ENCODE peak calls at places on chromosomes 6 and 20, in seven cellular contexts. M is astrocyte; B is GM12878; Q is PC-9; U is fibroblast of mammary gland; T is kidney; R is CD4-positive, alpha-beta T cell. W is an unnamed sample.

GRCh38 chr20:10584319-10584812 is 89.4 kb downstream of the JAG1 start:
- DNase-seq in M (no peak), B (no peak), Q (no peak), U (no peak), T (no peak), R (no peak), W (no peak)

GRCh38 chr6:40409143-40409542 is 178.0 kb downstream of the LRFN2 start:
- DNase-seq in M (no peak), B (no peak), Q (no peak), U (no peak), T (no peak), R (no peak), W (no peak)

GRCh38 chr6:70633870-70634269 is 33.8 kb upstream of the SMAP1 start:
- DNase-seq in M (no peak), B (no peak), Q (no peak), U (no peak), T (no peak), R (no peak), W (no peak)

GRCh38 chr20:57444394-57445048 is 53.3 kb downstream of the RBM38 start:
- DNase-seq in M (no peak), B (no peak), Q (no peak), U (no peak), T (no peak), R (no peak), W (no peak)

GRCh38 chr20:32437391-32438074 is 79.4 kb downstream of the ASXL1 start:
- DNase-seq in M (no peak), B (no peak), Q (no peak), U (no peak), T (no peak), R (no peak), W (no peak)

GRCh38 chr6:54107470-54107869 is 3.8 kb upstream of the MLIP start:
- DNase-seq in M (no peak), B (no peak), Q (no peak), U (no peak), T (no peak), R (no peak), W (no peak)

GRCh38 chr20:25629816-25630499 is 6.1 kb upstream of the NANP start:
- DNase-seq in M (peak; percentile 6), B (no peak), Q (no peak), U (no peak), T (no peak), R (no peak), W (no peak)

GRCh38 chr20:10739575-10739974 is 65.8 kb upstream of the JAG1 start:
- DNase-seq in M (no peak), B (no peak), Q (no peak), U (no peak), T (no peak), R (no peak), W (no peak)

GRCh38 chr6:112478036-112478435 is 130.9 kb downstream of the RFPL4B start:
- DNase-seq in M (no peak), B (no peak), Q (no peak), U (no peak), T (no peak), R (no peak), W (no peak)

GRCh38 chr6:34531580-34532201 is 24.4 kb downstream of the SPDEF start:
- DNase-seq in M (peak; percentile 77), B (peak; percentile 17), Q (no peak), U (peak; percentile 79), T (peak; percentile 91), R (no peak), W (no peak)

GRCh38 chr6:125066964-125067363 is 86.6 kb upstream of the TPD52L1 start:
- DNase-seq in M (peak; percentile 87), B (no peak), Q (peak; percentile 62), U (peak; percentile 39), T (no peak), R (no peak), W (no peak)

GRCh38 chr6:44918893-44919292 is 409.2 kb upstream of the RUNX2 start:
- DNase-seq in M (peak; percentile 19), B (no peak), Q (no peak), U (no peak), T (no peak), R (no peak), W (no peak)

GRCh38 chr6:89989742-89990141 is 95.5 kb downstream of the GJA10 start:
- DNase-seq in M (peak; percentile 97), B (no peak), Q (no peak), U (peak; percentile 66), T (no peak), R (no peak), W (no peak)

GRCh38 chr6:104789770-104790190 is 69.9 kb downstream of the HACE1 start:
- DNase-seq in M (peak; percentile 69), B (no peak), Q (peak; percentile 50), U (peak; percentile 46), T (no peak), R (no peak), W (no peak)

GRCh38 chr6:72820906-72821305 is 199.0 kb downstream of the KCNQ5 start:
- DNase-seq in M (no peak), B (no peak), Q (no peak), U (no peak), T (no peak), R (no peak), W (no peak)

GRCh38 chr6:136740050-136740974 is 52.0 kb downstream of the MAP3K5 start:
- DNase-seq in M (no peak), B (no peak), Q (no peak), U (no peak), T (no peak), R (no peak), W (no peak)

GRCh38 chr6:2162089-2162465 is 83.3 kb downstream of the GMDS start:
- DNase-seq in M (no peak), B (no peak), Q (peak; percentile 69), U (no peak), T (no peak), R (no peak), W (no peak)

GRCh38 chr20:20036756-20037155 is 15.5 kb downstream of the CRNKL1 start:
- DNase-seq in M (no peak), B (no peak), Q (no peak), U (no peak), T (no peak), R (no peak), W (no peak)

GRCh38 chr20:23046431-23046830 is 3.0 kb downstream of the THBD start:
- DNase-seq in M (no peak), B (no peak), Q (peak; percentile 68), U (no peak), T (no peak), R (no peak), W (no peak)

GRCh38 chr20:49786671-49787370 is 25.8 kb upstream of the SLC9A8 start:
- DNase-seq in M (no peak), B (no peak), Q (no peak), U (no peak), T (no peak), R (no peak), W (no peak)

GRCh38 chr6:73624896-73625295 is 28.9 kb downstream of the SLC17A5 start:
- DNase-seq in M (no peak), B (no peak), Q (no peak), U (no peak), T (no peak), R (no peak), W (no peak)

GRCh38 chr6:135092724-135093123 is 38.1 kb upstream of the HBS1L start:
- DNase-seq in M (no peak), B (no peak), Q (no peak), U (no peak), T (no peak), R (no peak), W (no peak)

GRCh38 chr6:124823240-124824105 is 138.8 kb upstream of the RNF217 start:
- DNase-seq in M (no peak), B (no peak), Q (no peak), U (no peak), T (no peak), R (no peak), W (no peak)

GRCh38 chr6:117397536-117398227 is 28.1 kb downstream of the ROS1 start:
- DNase-seq in M (no peak), B (no peak), Q (no peak), U (peak; percentile 27), T (no peak), R (no peak), W (no peak)

GRCh38 chr20:60463798-60464197 is 505.6 kb downstream of the CDH26 start:
- DNase-seq in M (no peak), B (no peak), Q (no peak), U (no peak), T (no peak), R (no peak), W (no peak)

DNA sequence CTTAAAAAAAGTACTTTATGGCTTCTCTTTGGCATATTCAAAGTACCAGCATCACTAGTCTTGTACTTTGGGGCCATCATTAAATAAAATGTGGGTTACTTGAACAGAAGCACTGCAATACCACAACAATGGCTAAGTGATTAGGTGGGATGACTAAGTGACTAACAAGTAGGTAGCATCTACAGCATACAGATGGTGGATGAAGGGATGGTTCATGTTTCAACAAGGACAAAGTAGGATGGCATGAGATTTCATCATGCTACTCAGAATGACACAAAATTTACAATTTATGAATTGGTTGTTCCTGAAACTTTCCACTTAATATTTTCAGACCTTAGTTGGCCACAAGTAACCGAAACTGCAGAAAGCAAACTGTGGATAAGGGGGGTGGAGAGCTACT is 7.7 kb downstream of the MPC1 start:
- DNase-seq in M (no peak), B (no peak), Q (no peak), U (peak; percentile 10), T (no peak), R (no peak), W (no peak)
- TF ChIP-seq CTCF in M (no peak), B (no peak), Q (no peak), U (no peak), T (no peak), R (no peak), W (no peak)

DNA sequence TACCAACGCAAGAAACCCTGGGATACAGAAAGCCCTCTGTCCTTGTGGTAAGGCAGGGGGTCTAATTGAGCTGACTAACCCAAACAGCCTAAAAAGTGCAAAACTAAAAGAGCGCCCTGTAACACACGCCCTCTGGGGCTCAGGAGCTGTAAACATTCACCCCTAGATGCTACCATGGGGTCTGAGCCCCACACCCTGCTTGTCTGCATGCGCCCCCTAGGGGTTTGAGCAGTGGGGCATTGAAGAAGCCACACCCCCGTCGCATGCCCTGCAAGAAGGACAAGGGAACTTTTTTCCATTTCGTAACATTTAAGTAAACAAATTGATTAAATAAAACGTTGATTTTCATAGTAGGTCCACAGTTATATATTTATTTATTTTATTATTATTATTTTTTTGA is 616.9 kb upstream of the MAN1A1 start:
- DNase-seq in M (no peak), B (no peak), Q (no peak), U (no peak), T (no peak), R (no peak), W (no peak)
- TF ChIP-seq CTCF in M (peak; percentile 3), B (peak; percentile 54), Q (peak; percentile 18), U (no peak), T (no peak), R (no peak), W (no peak)

GRCh38 chr20:12748359-12748994 is 260.3 kb upstream of the SPTLC3 start:
- DNase-seq in M (no peak), B (no peak), Q (no peak), U (no peak), T (no peak), R (no peak), W (no peak)
- TF ChIP-seq CTCF in M (no peak), B (no peak), Q (no peak), U (no peak), T (no peak), R (no peak), W (no peak)

DNA sequence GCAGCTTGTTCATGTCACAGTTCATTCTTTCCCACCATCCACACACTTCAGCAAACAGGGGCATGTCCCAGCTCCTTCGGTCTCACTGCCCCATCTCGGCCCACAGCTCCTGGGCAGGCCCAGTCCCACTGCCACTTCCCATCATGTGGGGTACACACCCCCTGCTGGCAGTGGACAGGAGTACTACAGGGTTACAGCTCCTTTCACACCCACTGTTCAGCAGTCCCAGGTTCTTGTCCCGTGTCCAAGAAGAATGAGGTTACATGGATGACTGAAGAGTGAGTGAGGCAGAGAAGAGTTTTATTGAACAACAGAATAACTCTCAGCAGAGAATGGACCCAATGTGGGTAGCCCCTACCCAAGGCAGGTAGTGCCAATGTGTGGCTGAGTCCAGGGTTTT is 77.8 kb upstream of the SMLR1 start:
- DNase-seq in M (no peak), B (no peak), Q (no peak), U (peak; percentile 21), T (no peak), R (no peak), W (no peak)
- TF ChIP-seq CTCF in M (no peak), B (peak; percentile 15), Q (peak; percentile 21), U (no peak), T (no peak), R (no peak), W (no peak)

W was measured in glutamatergic neuron.